ENCODE peak calls at places on chromosome 14, in ten cellular contexts. G, M, L, H, D, N, J, B, Y and T are unnamed samples.

GRCh38 chr14:81946808-81947798 is 413.4 kb upstream of the SEL1L start:
- DNase-seq in L (no peak), D (no peak), M (peak; percentile 0), B (no peak), H (no peak), Y (no peak), J (no peak), N (no peak), G (no peak), T (no peak)

GRCh38 chr14:87443787-87444186 is 549.2 kb downstream of the GALC start:
- DNase-seq in M (no peak), G (no peak), N (no peak), J (no peak), B (no peak), Y (no peak), L (peak; percentile 14), H (no peak), D (no peak), T (no peak)

GRCh38 chr14:99718811-99719192 is 34.7 kb downstream of the CYP46A1 start:
- DNase-seq in D (peak; percentile 10), L (no peak), Y (no peak), B (no peak), N (no peak), J (no peak), H (no peak), G (no peak), M (no peak), T (peak; percentile 62)

GRCh38 chr14:98994571-98994970 is 277.4 kb downstream of the BCL11B start:
- DNase-seq in L (no peak), H (no peak), J (no peak), D (no peak), M (no peak), N (no peak), B (no peak), Y (no peak), G (no peak), T (no peak)

GRCh38 chr14:58298477-58298879 is at the start of gene ARID4A:
- DNase-seq in L (no peak), M (no peak), G (peak; percentile 95), N (peak; percentile 85), Y (peak; percentile 97), J (no peak), H (no peak), B (no peak), D (peak; percentile 96), T (peak; percentile 93)

GRCh38 chr14:23610815-23611289 is 25.3 kb upstream of the DHRS2 start:
- DNase-seq in B (no peak), D (no peak), H (no peak), N (no peak), Y (no peak), J (no peak), M (no peak), L (no peak), G (no peak), T (no peak)

GRCh38 chr14:103879570-103880333 is 32.4 kb upstream of the PPP1R13B start:
- DNase-seq in H (peak; percentile 66), J (peak; percentile 74), B (no peak), D (peak; percentile 87), L (peak; percentile 66), Y (no peak), N (peak; percentile 78), M (peak; percentile 24), G (peak; percentile 91), T (no peak)

GRCh38 chr14:67987596-67987995 is 168.0 kb downstream of the RAD51B start:
- DNase-seq in B (peak; percentile 72), N (no peak), L (peak; percentile 85), J (no peak), H (peak; percentile 45), M (peak; percentile 98), D (no peak), Y (no peak), G (no peak), T (no peak)

GRCh38 chr14:23171251-23171975 is 12.0 kb downstream of the SLC7A8 start:
- DNase-seq in G (no peak), D (no peak), B (no peak), Y (no peak), L (peak; percentile 89), M (peak; percentile 52), N (no peak), H (no peak), J (no peak), T (no peak)

GRCh38 chr14:87283547-87283946 is 709.4 kb downstream of the GALC start:
- DNase-seq in B (no peak), H (no peak), Y (no peak), J (no peak), L (no peak), D (no peak), N (no peak), G (no peak), M (no peak), T (no peak)

GRCh38 chr14:38047518-38047917 is 160.2 kb upstream of the SSTR1 start:
- DNase-seq in N (no peak), B (no peak), J (no peak), D (no peak), H (peak; percentile 26), M (no peak), G (no peak), Y (no peak), L (no peak), T (no peak)

GRCh38 chr14:77681196-77682157 is 26.3 kb downstream of the ALKBH1 start:
- DNase-seq in L (peak; percentile 34), D (peak; percentile 77), B (no peak), G (peak; percentile 78), M (peak; percentile 19), N (no peak), Y (no peak), J (peak; percentile 66), H (no peak), T (no peak)

GRCh38 chr14:79278286-79278797 is 933.0 kb downstream of the DIO2 start:
- DNase-seq in B (no peak), D (no peak), L (no peak), N (no peak), Y (no peak), J (peak; percentile 2), G (peak; percentile 19), H (no peak), M (no peak), T (no peak)

GRCh38 chr14:54322668-54323380 is 74.0 kb upstream of the CDKN3 start:
- DNase-seq in G (no peak), H (no peak), M (no peak), N (no peak), Y (no peak), L (no peak), J (no peak), B (no peak), D (no peak), T (no peak)

GRCh38 chr14:101824339-101824727 is 62.8 kb downstream of the PPP2R5C start:
- DNase-seq in Y (no peak), N (no peak), D (no peak), M (no peak), B (no peak), H (no peak), J (no peak), L (peak; percentile 51), G (no peak), T (no peak)
- H3K27ac ChIP-seq in Y (peak overlapping the region; percentile 60), N (peak overlapping the region; percentile 63), D (peak overlapping the region; percentile 92), M (no peak overlapping the region), B (no peak overlapping the region), H (peak overlapping the region; percentile 79), J (no peak overlapping the region), L (peak overlapping the region; percentile 45), G (peak overlapping the region; percentile 71), T (peak overlapping the region; percentile 71)

DNA sequence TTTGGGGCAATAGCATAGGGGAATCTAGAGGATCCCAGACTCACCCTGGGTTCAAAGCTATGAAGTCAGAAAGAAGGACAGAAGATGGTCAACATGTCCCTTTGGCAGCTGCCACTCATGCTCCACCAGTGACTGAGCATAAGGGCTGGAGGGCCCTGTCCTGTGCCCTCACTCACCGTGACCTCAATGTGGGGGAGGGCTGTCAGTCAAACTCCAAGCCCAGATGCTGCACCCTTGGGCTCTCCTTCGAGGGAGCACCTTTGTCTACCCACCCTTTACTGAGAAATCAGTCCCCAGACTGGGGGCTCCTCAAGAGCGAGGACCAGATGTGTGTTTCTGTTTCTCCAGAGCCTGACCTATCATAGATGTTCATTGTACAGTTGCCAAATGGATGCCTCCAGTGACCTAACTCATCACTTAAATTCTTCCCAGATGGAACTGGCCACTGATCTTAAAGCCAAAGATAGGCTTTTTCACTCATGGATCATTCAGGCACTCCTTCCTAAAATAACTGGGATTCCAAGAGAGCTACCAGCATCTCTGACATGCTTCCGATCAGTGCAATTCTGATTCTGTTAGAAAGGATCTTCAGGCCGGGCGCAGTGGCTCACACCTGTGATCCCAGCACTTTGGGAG is 27.2 kb upstream of the VSX2 start:
- DNase-seq in L (no peak), B (no peak), J (no peak), Y (no peak), M (no peak), H (no peak), G (no peak), D (no peak), N (no peak), T (no peak)
- H3K27ac ChIP-seq in L (no peak overlapping the region), B (no peak overlapping the region), J (no peak overlapping the region), Y (no peak overlapping the region), M (no peak overlapping the region), H (no peak overlapping the region), G (no peak overlapping the region), D (no peak overlapping the region), N (no peak overlapping the region), T (no peak overlapping the region)

GRCh38 chr14:105503296-105503640 is 12.2 kb downstream of the TEDC1 start:
- DNase-seq in L (no peak), J (no peak), Y (no peak), H (no peak), B (no peak), D (no peak), N (no peak), G (no peak), M (no peak), T (no peak)
- H3K27ac ChIP-seq in L (no peak overlapping the region), J (no peak overlapping the region), Y (no peak overlapping the region), H (no peak overlapping the region), B (no peak overlapping the region), D (no peak overlapping the region), N (no peak overlapping the region), G (no peak overlapping the region), M (no peak overlapping the region), T (no peak overlapping the region)

GRCh38 chr14:69315302-69315701 is 55.3 kb downstream of the GALNT16 start:
- DNase-seq in D (peak; percentile 13), Y (no peak), L (no peak), H (no peak), G (no peak), B (no peak), M (no peak), J (peak; percentile 81), N (no peak), T (no peak)
- H3K27ac ChIP-seq in D (no peak overlapping the region), Y (no peak overlapping the region), L (no peak overlapping the region), H (no peak overlapping the region), G (no peak overlapping the region), B (no peak overlapping the region), M (no peak overlapping the region), J (no peak overlapping the region), N (no peak overlapping the region), T (no peak overlapping the region)

GRCh38 chr14:71725802-71726638 is 206.2 kb upstream of the RGS6 start:
- DNase-seq in M (peak; percentile 77), B (no peak), G (no peak), D (no peak), J (peak; percentile 34), L (peak; percentile 95), Y (no peak), H (no peak), N (no peak), T (no peak)
- H3K27ac ChIP-seq in M (peak overlapping the region; percentile 12), B (no peak overlapping the region), G (no peak overlapping the region), D (no peak overlapping the region), J (no peak overlapping the region), L (peak overlapping the region; percentile 81), Y (no peak overlapping the region), H (peak overlapping the region; percentile 62), N (no peak overlapping the region), T (peak overlapping the region; percentile 95)